ENCODE peak calls at places on chromosomes 11 and 22, in six cellular contexts. S is astrocyte of the spinal cord, X is tibial artery, D is foreskin fibroblast, H is astrocyte, F is cardiac muscle cell. Y is an unnamed sample.

GRCh38 chr11:69359735-69360470 is 65.9 kb downstream of the MYEOV start:
- DNase-seq in S (no peak), F (peak), X (peak), H (peak), D (peak), Y (no peak)

GRCh38 chr22:42399315-42400271 is 32.6 kb downstream of the NFAM1 start:
- DNase-seq in S (peak), D (no peak), X (no peak), F (peak), H (peak), Y (no peak)

GRCh38 chr11:57798905-57799559 is 37.4 kb downstream of the CTNND1 start:
- DNase-seq in X (no peak), D (peak), F (peak), H (peak), S (peak), Y (no peak)

GRCh38 chr11:2813141-2813908 is 72.2 kb downstream of the CDKN1C start:
- DNase-seq in H (peak), D (no peak), S (peak), F (peak), X (no peak), Y (no peak)

GRCh38 chr11:10192036-10192435 is 102.0 kb downstream of the SBF2 start:
- DNase-seq in D (no peak), S (no peak), H (no peak), X (no peak), F (no peak), Y (no peak)

GRCh38 chr11:128407962-128408361 is 179.4 kb downstream of the ETS1 start:
- DNase-seq in S (peak), D (peak), H (peak), X (no peak), F (peak), Y (no peak)

GRCh38 chr11:57288771-57289579 is 35.8 kb downstream of the TNKS1BP1 start:
- DNase-seq in X (no peak), D (peak), H (peak), F (peak), S (peak), Y (no peak)

GRCh38 chr11:68038718-68039525 is at the start of gene TCIRG1:
- DNase-seq in H (peak), D (peak), F (peak), X (peak), S (peak), Y (no peak)

GRCh38 chr11:67274768-67275605 is 8.7 kb downstream of the GRK2 start:
- DNase-seq in F (no peak), H (no peak), D (no peak), S (no peak), X (peak), Y (no peak)

GRCh38 chr22:27154717-27155116 is 497.3 kb downstream of the MIAT start:
- DNase-seq in F (no peak), X (no peak), H (no peak), S (no peak), D (no peak), Y (no peak)

GRCh38 chr11:77813256-77813655 is 7.3 kb downstream of the RSF1 start:
- DNase-seq in S (peak), D (no peak), X (no peak), F (peak), H (peak), Y (no peak)

GRCh38 chr11:68564261-68564660 is 103.7 kb downstream of the PPP6R3 start:
- DNase-seq in S (no peak), D (no peak), X (no peak), F (no peak), H (no peak), Y (no peak)

DNA sequence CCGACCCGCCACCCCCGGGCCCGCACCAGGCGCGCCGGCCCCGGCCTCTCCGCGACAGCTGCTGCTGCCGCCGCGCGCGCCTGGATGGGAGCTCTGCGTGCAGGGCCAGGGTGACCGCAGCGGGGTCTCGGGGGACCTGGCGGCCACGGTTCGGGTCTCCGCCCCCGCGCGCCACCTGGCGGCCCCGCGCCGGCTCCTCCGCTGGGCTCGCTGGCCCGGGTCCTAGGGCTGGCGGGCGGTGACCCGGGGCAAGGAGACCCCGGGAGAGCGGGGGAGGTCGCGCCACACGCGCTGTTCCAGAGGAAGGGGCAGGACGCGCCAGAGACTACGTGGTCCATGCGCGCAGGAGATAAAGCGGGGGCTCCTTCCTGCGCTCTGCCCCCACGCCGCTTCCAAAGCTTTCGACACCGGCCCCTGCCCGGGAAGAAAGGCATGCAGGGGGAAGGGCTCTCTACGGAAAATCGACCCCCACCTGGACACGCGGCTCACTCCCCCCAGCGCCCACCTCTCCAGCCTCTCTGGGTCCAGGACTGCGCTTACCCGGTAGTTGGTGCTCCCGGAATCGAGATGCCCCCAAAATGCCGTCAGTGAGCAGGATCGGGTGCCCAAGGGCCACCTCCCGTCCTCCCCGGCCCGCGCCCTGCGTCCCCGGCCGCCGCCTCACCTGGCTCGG is 480 bp downstream of the SHANK2 start:
- DNase-seq in H (no peak), X (no peak), F (peak), S (no peak), D (no peak), Y (no peak)
- TF ChIP-seq CTCF in H (no peak), X (no peak), F (peak), S (peak), D (no peak), Y (peak)

DNA sequence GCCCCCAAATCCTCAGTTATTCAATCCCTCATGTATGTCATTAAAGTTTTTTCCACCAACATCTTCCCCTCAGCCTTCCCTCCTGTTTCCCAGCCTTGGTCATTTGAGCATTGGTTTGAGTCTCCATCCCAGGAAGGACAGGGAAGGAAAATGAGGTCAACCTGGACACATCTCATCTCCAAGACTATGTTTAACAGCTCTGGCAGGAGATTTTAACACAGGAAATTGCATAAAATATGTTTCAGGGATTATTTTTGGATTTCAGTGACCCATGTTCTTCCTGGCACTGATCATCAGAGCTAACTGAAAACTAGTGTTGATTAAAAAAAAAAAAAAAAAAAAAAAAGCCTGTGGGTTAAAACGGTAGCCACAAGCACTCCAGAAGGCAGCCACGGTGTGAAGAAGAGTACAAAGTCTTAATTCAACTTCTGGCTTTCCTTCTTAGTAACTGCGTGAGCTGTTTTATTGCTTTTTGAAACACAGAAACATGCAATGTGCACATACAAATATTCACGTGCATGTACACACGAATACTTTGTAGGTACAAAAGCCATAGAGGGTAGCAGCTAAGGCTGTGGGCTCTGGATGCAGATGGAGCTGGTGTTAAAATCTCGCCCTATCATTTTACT is 164.4 kb upstream of the DDI1 start:
- DNase-seq in D (no peak), H (no peak), F (no peak), X (no peak), S (no peak), Y (no peak)
- TF ChIP-seq CTCF in D (no peak), H (no peak), F (no peak), X (no peak), S (no peak), Y (no peak)

DNA sequence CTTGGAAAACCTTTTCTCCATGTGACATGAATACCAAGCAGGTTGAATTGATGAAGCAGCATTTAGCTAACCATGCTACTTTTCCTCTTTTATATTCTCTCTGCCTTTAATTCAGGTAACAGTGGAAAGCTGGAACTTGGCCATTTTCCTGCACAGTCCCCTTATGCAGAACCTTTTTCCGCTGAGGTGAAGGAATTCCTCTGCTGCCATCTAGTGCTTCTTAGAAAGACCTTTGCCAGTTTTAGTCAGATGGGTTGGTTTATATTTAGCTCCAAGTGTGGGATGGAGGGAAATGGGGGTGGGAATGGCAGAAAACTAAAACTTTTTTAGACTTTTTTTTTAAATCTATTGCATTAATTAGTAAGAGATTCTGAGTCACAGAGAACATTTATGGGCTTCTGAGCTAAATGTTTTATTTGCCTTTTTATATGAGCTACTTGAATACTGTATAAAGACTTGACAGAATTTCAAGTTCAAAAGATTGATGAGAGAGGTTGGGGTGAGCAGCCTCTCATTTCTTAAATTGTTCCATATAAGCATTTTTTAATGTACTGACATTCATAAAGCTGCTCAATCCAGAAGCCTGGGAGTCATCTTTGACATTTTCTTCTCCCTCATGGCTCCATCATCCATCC is 153.9 kb upstream of the ZC3H12C start:
- DNase-seq in X (no peak), F (peak), H (peak), D (peak), S (peak), Y (no peak)
- TF ChIP-seq CTCF in X (peak), F (peak), H (peak), D (peak), S (peak), Y (peak)

GRCh38 chr11:123585206-123585605 is 69.2 kb downstream of the SCN3B start:
- DNase-seq in F (no peak), D (no peak), H (no peak), X (no peak), S (no peak), Y (no peak)
- TF ChIP-seq CTCF in F (no peak), D (no peak), H (no peak), X (no peak), S (no peak), Y (no peak)